ENCODE peak calls at places on chromosomes 5 and 9, in eight cellular contexts. One of them, this sample, is unnamed.

GRCh38 chr9:32533338-32533737 is 7.3 kb upstream of the RIGI start:
- DNase-seq in colonic mucosa: no peak
- DNase-seq in WTC11: no peak
- DNase-seq in HFFc6: no peak
- DNase-seq in B cell: no peak
- DNase-seq in transverse colon: no peak
- DNase-seq in fibroblast of mammary gland: no peak
- DNase-seq in GM20000: no peak
- DNase-seq in this sample: no peak

GRCh38 chr5:136207631-136208030 is 14.7 kb upstream of the SMIM32 start:
- DNase-seq in WTC11: no peak
- DNase-seq in B cell: no peak
- DNase-seq in transverse colon: no peak
- DNase-seq in fibroblast of mammary gland: no peak
- DNase-seq in colonic mucosa: no peak
- DNase-seq in GM20000: no peak
- DNase-seq in HFFc6: no peak
- DNase-seq in this sample: no peak

GRCh38 chr9:131676431-131676972 is 63.4 kb downstream of the RAPGEF1 start:
- DNase-seq in fibroblast of mammary gland: no peak
- DNase-seq in WTC11: no peak
- DNase-seq in transverse colon: peak; percentile 54
- DNase-seq in B cell: no peak
- DNase-seq in HFFc6: no peak
- DNase-seq in GM20000: no peak
- DNase-seq in colonic mucosa: no peak
- DNase-seq in this sample: no peak

GRCh38 chr5:154421868-154422267 is 23.9 kb upstream of the SAP30L start:
- DNase-seq in colonic mucosa: no peak
- DNase-seq in GM20000: peak; percentile 19
- DNase-seq in fibroblast of mammary gland: peak; percentile 31
- DNase-seq in transverse colon: no peak
- DNase-seq in WTC11: peak; percentile 65
- DNase-seq in B cell: no peak
- DNase-seq in HFFc6: no peak
- DNase-seq in this sample: peak; percentile 32

GRCh38 chr5:138033275-138033808 is 463 bp upstream of the FAM13B start:
- DNase-seq in transverse colon: no peak
- DNase-seq in GM20000: no peak
- DNase-seq in fibroblast of mammary gland: no peak
- DNase-seq in HFFc6: no peak
- DNase-seq in WTC11: no peak
- DNase-seq in B cell: no peak
- DNase-seq in colonic mucosa: no peak
- DNase-seq in this sample: no peak

GRCh38 chr5:108093186-108093585 is 288.7 kb downstream of the FBXL17 start:
- DNase-seq in colonic mucosa: no peak
- DNase-seq in fibroblast of mammary gland: peak; percentile 36
- DNase-seq in HFFc6: no peak
- DNase-seq in transverse colon: no peak
- DNase-seq in GM20000: peak; percentile 6
- DNase-seq in WTC11: no peak
- DNase-seq in B cell: no peak
- DNase-seq in this sample: no peak

GRCh38 chr5:18699681-18700080 is 1065.4 kb downstream of the TAF11L14 start:
- DNase-seq in B cell: no peak
- DNase-seq in WTC11: no peak
- DNase-seq in GM20000: no peak
- DNase-seq in HFFc6: peak; percentile 1
- DNase-seq in colonic mucosa: no peak
- DNase-seq in transverse colon: no peak
- DNase-seq in fibroblast of mammary gland: no peak
- DNase-seq in this sample: no peak

GRCh38 chr9:20551236-20551635 is 71.1 kb downstream of the MLLT3 start:
- DNase-seq in HFFc6: no peak
- DNase-seq in transverse colon: no peak
- DNase-seq in fibroblast of mammary gland: no peak
- DNase-seq in WTC11: no peak
- DNase-seq in B cell: no peak
- DNase-seq in GM20000: no peak
- DNase-seq in colonic mucosa: no peak
- DNase-seq in this sample: no peak

GRCh38 chr5:375921-376871 is 54.7 kb downstream of the AHRR start:
- DNase-seq in GM20000: no peak
- DNase-seq in fibroblast of mammary gland: no peak
- DNase-seq in HFFc6: no peak
- DNase-seq in transverse colon: peak; percentile 7
- DNase-seq in WTC11: peak; percentile 14
- DNase-seq in colonic mucosa: peak; percentile 13
- DNase-seq in B cell: peak; percentile 40
- DNase-seq in this sample: no peak

GRCh38 chr5:141613344-141613743 is 5.5 kb downstream of the DIAPH1 start:
- DNase-seq in fibroblast of mammary gland: no peak
- DNase-seq in WTC11: no peak
- DNase-seq in HFFc6: no peak
- DNase-seq in GM20000: no peak
- DNase-seq in transverse colon: no peak
- DNase-seq in B cell: no peak
- DNase-seq in colonic mucosa: no peak
- DNase-seq in this sample: no peak

GRCh38 chr5:176779537-176779936 is 30.8 kb upstream of the UNC5A start:
- DNase-seq in B cell: no peak
- DNase-seq in GM20000: no peak
- DNase-seq in colonic mucosa: no peak
- DNase-seq in WTC11: no peak
- DNase-seq in HFFc6: no peak
- DNase-seq in fibroblast of mammary gland: peak; percentile 25
- DNase-seq in transverse colon: no peak
- DNase-seq in this sample: no peak

GRCh38 chr9:69758001-69758730 is 1.6 kb downstream of the PTAR1 start:
- DNase-seq in transverse colon: no peak
- DNase-seq in WTC11: no peak
- DNase-seq in fibroblast of mammary gland: peak; percentile 38
- DNase-seq in GM20000: no peak
- DNase-seq in HFFc6: no peak
- DNase-seq in colonic mucosa: no peak
- DNase-seq in B cell: no peak
- DNase-seq in this sample: no peak

GRCh38 chr9:131310833-131311554 is 21.5 kb downstream of the PLPP7 start:
- DNase-seq in fibroblast of mammary gland: no peak
- DNase-seq in colonic mucosa: no peak
- DNase-seq in HFFc6: no peak
- DNase-seq in WTC11: no peak
- DNase-seq in GM20000: no peak
- DNase-seq in transverse colon: peak; percentile 29
- DNase-seq in B cell: peak; percentile 60
- DNase-seq in this sample: no peak

GRCh38 chr5:79109527-79110492 is 1.8 kb upstream of the BHMT start:
- DNase-seq in fibroblast of mammary gland: no peak
- DNase-seq in GM20000: peak; percentile 67
- DNase-seq in B cell: peak; percentile 48
- DNase-seq in HFFc6: no peak
- DNase-seq in transverse colon: no peak
- DNase-seq in colonic mucosa: peak; percentile 27
- DNase-seq in WTC11: peak; percentile 64
- DNase-seq in this sample: peak; percentile 52

GRCh38 chr9:110143969-110144545 is 63.9 kb downstream of the C9orf152 start:
- DNase-seq in B cell: peak; percentile 66
- DNase-seq in transverse colon: peak; percentile 31
- DNase-seq in WTC11: no peak
- DNase-seq in GM20000: peak; percentile 30
- DNase-seq in fibroblast of mammary gland: no peak
- DNase-seq in HFFc6: no peak
- DNase-seq in colonic mucosa: no peak
- DNase-seq in this sample: no peak

GRCh38 chr5:104513194-104513602 is 950.6 kb upstream of the NUDT12 start:
- DNase-seq in WTC11: no peak
- DNase-seq in HFFc6: no peak
- DNase-seq in fibroblast of mammary gland: peak; percentile 45
- DNase-seq in B cell: no peak
- DNase-seq in colonic mucosa: no peak
- DNase-seq in transverse colon: no peak
- DNase-seq in GM20000: no peak
- DNase-seq in this sample: no peak

GRCh38 chr9:2180171-2180570 is 165.0 kb downstream of the SMARCA2 start:
- DNase-seq in fibroblast of mammary gland: no peak
- DNase-seq in B cell: no peak
- DNase-seq in colonic mucosa: no peak
- DNase-seq in GM20000: no peak
- DNase-seq in WTC11: no peak
- DNase-seq in HFFc6: no peak
- DNase-seq in transverse colon: no peak
- DNase-seq in this sample: no peak

GRCh38 chr9:136859821-136860269 is 6.3 kb downstream of the EDF1 start:
- DNase-seq in WTC11: peak; percentile 12
- DNase-seq in transverse colon: peak; percentile 75
- DNase-seq in GM20000: no peak
- DNase-seq in B cell: no peak
- DNase-seq in colonic mucosa: peak; percentile 83
- DNase-seq in fibroblast of mammary gland: no peak
- DNase-seq in HFFc6: no peak
- DNase-seq in this sample: no peak

GRCh38 chr5:39495294-39495693 is 70.5 kb upstream of the DAB2 start:
- DNase-seq in transverse colon: no peak
- DNase-seq in B cell: no peak
- DNase-seq in GM20000: no peak
- DNase-seq in HFFc6: no peak
- DNase-seq in WTC11: no peak
- DNase-seq in colonic mucosa: no peak
- DNase-seq in fibroblast of mammary gland: no peak
- DNase-seq in this sample: no peak

GRCh38 chr5:87147441-87147840 is 120.2 kb upstream of the RASA1 start:
- DNase-seq in transverse colon: no peak
- DNase-seq in WTC11: no peak
- DNase-seq in GM20000: no peak
- DNase-seq in fibroblast of mammary gland: no peak
- DNase-seq in colonic mucosa: no peak
- DNase-seq in HFFc6: peak; percentile 32
- DNase-seq in B cell: no peak
- DNase-seq in this sample: no peak

GRCh38 chr5:134132372-134133212 is 18.1 kb downstream of the TCF7 start:
- DNase-seq in colonic mucosa: no peak
- DNase-seq in fibroblast of mammary gland: no peak
- DNase-seq in B cell: peak; percentile 58
- DNase-seq in HFFc6: no peak
- DNase-seq in transverse colon: no peak
- DNase-seq in GM20000: peak; percentile 70
- DNase-seq in WTC11: peak; percentile 66
- DNase-seq in this sample: no peak
- TF ChIP-seq CTCF in colonic mucosa: no peak
- TF ChIP-seq CTCF in fibroblast of mammary gland: no peak
- TF ChIP-seq CTCF in B cell: peak; percentile 39
- TF ChIP-seq CTCF in HFFc6: peak; percentile 23
- TF ChIP-seq CTCF in transverse colon: no peak
- TF ChIP-seq CTCF in GM20000: peak; percentile 46
- TF ChIP-seq CTCF in WTC11: no peak
- TF ChIP-seq CTCF in this sample: no peak

DNA sequence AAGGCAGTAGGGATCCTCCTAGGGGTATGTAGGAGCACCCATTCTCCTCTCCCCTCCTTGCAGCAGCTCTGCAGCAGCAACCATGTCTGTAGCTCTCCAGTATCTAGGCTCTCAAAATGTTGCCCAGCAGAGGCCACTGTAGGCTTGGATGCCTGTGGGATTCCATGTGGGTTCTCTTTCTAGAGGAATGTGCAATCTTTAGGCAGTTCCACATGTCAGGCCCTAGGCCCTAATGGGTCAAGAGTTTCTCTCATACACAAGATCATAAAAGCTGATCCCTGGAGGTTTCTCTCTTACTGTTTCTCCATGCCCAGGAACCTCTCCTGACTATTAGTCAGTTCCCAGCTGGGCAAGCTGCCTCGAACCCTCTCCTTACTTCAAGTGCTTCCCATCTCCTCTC is 215.8 kb downstream of the FRMD3 start:
- DNase-seq in GM20000: no peak
- DNase-seq in transverse colon: no peak
- DNase-seq in WTC11: no peak
- DNase-seq in B cell: no peak
- DNase-seq in HFFc6: peak; percentile 21
- DNase-seq in fibroblast of mammary gland: peak; percentile 38
- DNase-seq in colonic mucosa: no peak
- DNase-seq in this sample: no peak
- TF ChIP-seq CTCF in GM20000: no peak
- TF ChIP-seq CTCF in transverse colon: no peak
- TF ChIP-seq CTCF in WTC11: no peak
- TF ChIP-seq CTCF in B cell: no peak
- TF ChIP-seq CTCF in HFFc6: peak; percentile 30
- TF ChIP-seq CTCF in fibroblast of mammary gland: no peak
- TF ChIP-seq CTCF in colonic mucosa: no peak
- TF ChIP-seq CTCF in this sample: no peak

GRCh38 chr9:3848445-3849114 is 322.8 kb upstream of the RFX3 start:
- DNase-seq in GM20000: no peak
- DNase-seq in HFFc6: no peak
- DNase-seq in colonic mucosa: no peak
- DNase-seq in fibroblast of mammary gland: peak; percentile 40
- DNase-seq in B cell: no peak
- DNase-seq in WTC11: peak; percentile 68
- DNase-seq in transverse colon: no peak
- DNase-seq in this sample: peak; percentile 46
- TF ChIP-seq CTCF in GM20000: no peak
- TF ChIP-seq CTCF in HFFc6: peak; percentile 39
- TF ChIP-seq CTCF in colonic mucosa: no peak
- TF ChIP-seq CTCF in fibroblast of mammary gland: no peak
- TF ChIP-seq CTCF in B cell: no peak
- TF ChIP-seq CTCF in WTC11: no peak
- TF ChIP-seq CTCF in transverse colon: no peak
- TF ChIP-seq CTCF in this sample: no peak

GRCh38 chr5:129171194-129171944 is 76.8 kb downstream of the ISOC1 start:
- DNase-seq in WTC11: no peak
- DNase-seq in B cell: no peak
- DNase-seq in HFFc6: no peak
- DNase-seq in GM20000: no peak
- DNase-seq in transverse colon: no peak
- DNase-seq in fibroblast of mammary gland: no peak
- DNase-seq in colonic mucosa: no peak
- DNase-seq in this sample: no peak

GRCh38 chr5:129174447-129174846 is 79.9 kb downstream of the ISOC1 start:
- DNase-seq in fibroblast of mammary gland: no peak
- DNase-seq in HFFc6: no peak
- DNase-seq in GM20000: no peak
- DNase-seq in transverse colon: no peak
- DNase-seq in colonic mucosa: no peak
- DNase-seq in WTC11: no peak
- DNase-seq in B cell: no peak
- DNase-seq in this sample: no peak

GRCh38 chr5:129177451-129177850 is 82.9 kb downstream of the ISOC1 start:
- DNase-seq in fibroblast of mammary gland: no peak
- DNase-seq in GM20000: no peak
- DNase-seq in colonic mucosa: no peak
- DNase-seq in HFFc6: no peak
- DNase-seq in transverse colon: no peak
- DNase-seq in WTC11: no peak
- DNase-seq in B cell: no peak
- DNase-seq in this sample: no peak

DNA sequence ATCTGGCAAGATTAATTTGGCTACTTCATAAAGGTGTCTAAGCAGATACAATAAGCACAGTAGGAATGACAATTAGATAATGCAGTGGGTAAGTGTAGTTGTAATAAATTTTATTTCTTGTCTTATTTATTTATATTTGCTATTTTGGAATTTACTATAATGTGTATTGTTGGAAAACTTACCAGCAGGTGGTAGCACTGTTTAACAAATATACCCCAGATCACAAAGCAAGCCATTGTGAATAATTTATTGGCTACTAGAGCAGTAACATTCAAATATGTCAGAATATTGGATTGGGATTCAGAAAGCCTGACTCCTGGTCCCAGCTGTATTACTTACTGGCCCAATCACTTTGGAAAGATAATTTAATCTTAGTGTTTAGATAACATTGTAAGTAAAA is 78.0 kb downstream of the ISOC1 start:
- DNase-seq in fibroblast of mammary gland: peak; percentile 36
- DNase-seq in transverse colon: no peak
- DNase-seq in colonic mucosa: no peak
- DNase-seq in HFFc6: no peak
- DNase-seq in GM20000: no peak
- DNase-seq in B cell: no peak
- DNase-seq in WTC11: no peak
- DNase-seq in this sample: peak; percentile 5
- TF ChIP-seq CTCF in fibroblast of mammary gland: peak; percentile 25
- TF ChIP-seq CTCF in transverse colon: peak; percentile 5
- TF ChIP-seq CTCF in colonic mucosa: no peak
- TF ChIP-seq CTCF in HFFc6: peak; percentile 24
- TF ChIP-seq CTCF in GM20000: no peak
- TF ChIP-seq CTCF in B cell: no peak
- TF ChIP-seq CTCF in WTC11: no peak
- TF ChIP-seq CTCF in this sample: no peak

This sample was measured in Calu3.